ENCODE peak calls at places on chromosomes 5 and 9, in five cellular contexts. O is ELR; Q is activated effector memory CD4-positive, alpha-beta T cell treated with anti-CD3 and anti-CD28 coated beads, Interleukin-2, amount 50 U/mL, for 16 hours; S is AML-193; P is tibial artery. K is an unnamed sample.
A peak's percentile ranks its signal among the peaks of the same experiment; 100 is the strongest.

GRCh38 chr9:2567922-2568321 is 53.7 kb upstream of the VLDLR start:
- DNase-seq in O (no peak), Q (no peak), S (no peak), P (no peak), K (peak; percentile 50)

GRCh38 chr9:92980085-92980745 is 32.9 kb downstream of the FGD3 start:
- DNase-seq in O (peak; percentile 37), Q (peak; percentile 69), S (no peak), P (no peak), K (no peak)

GRCh38 chr5:5481206-5481605 is 58.7 kb downstream of the ICE1 start:
- DNase-seq in O (no peak), Q (no peak), S (no peak), P (no peak), K (no peak)

GRCh38 chr9:136791466-136792276 is 527 bp downstream of the TMEM141 start:
- DNase-seq in O (peak; percentile 49), Q (peak; percentile 89), S (peak; percentile 39), P (peak; percentile 40), K (no peak)

GRCh38 chr5:6732634-6733410 is 19.6 kb downstream of the TENT4A start:
- DNase-seq in O (peak; percentile 89), Q (no peak), S (no peak), P (no peak), K (no peak)

GRCh38 chr9:3971391-3972082 is 328.3 kb downstream of the GLIS3 start:
- DNase-seq in O (no peak), Q (no peak), S (peak; percentile 39), P (no peak), K (no peak)

GRCh38 chr5:7856855-7857254 is 5.9 kb upstream of the CFAP90 start:
- DNase-seq in O (peak; percentile 42), Q (peak; percentile 68), S (peak; percentile 34), P (no peak), K (no peak)

GRCh38 chr5:5165541-5166002 is 25.4 kb downstream of the ADAMTS16 start:
- DNase-seq in O (peak; percentile 75), Q (no peak), S (no peak), P (no peak), K (no peak)

GRCh38 chr9:91834740-91835139 is 115.3 kb downstream of the ROR2 start:
- DNase-seq in O (no peak), Q (no peak), S (no peak), P (no peak), K (no peak)

GRCh38 chr5:126355940-126356339 is 67.3 kb upstream of the GRAMD2B start:
- DNase-seq in O (no peak), Q (no peak), S (no peak), P (no peak), K (no peak)

GRCh38 chr5:108380531-108381021 is 1.3 kb downstream of the FBXL17 start:
- DNase-seq in O (peak; percentile 60), Q (peak; percentile 83), S (peak; percentile 6), P (peak; percentile 23), K (peak; percentile 4)

GRCh38 chr5:67211926-67212325 is 15.3 kb upstream of the CD180 start:
- DNase-seq in O (peak; percentile 83), Q (no peak), S (no peak), P (no peak), K (no peak)

GRCh38 chr5:53733853-53734252 is 173.4 kb downstream of the NDUFS4 start:
- DNase-seq in O (no peak), Q (no peak), S (no peak), P (no peak), K (no peak)

GRCh38 chr9:27549196-27549737 is 19.7 kb upstream of the MOB3B start:
- DNase-seq in O (no peak), Q (no peak), S (no peak), P (no peak), K (no peak)

GRCh38 chr5:76999451-76999850 is 30.8 kb upstream of the AGGF1 start:
- DNase-seq in O (peak; percentile 91), Q (no peak), S (peak; percentile 52), P (no peak), K (no peak)

GRCh38 chr5:73126381-73126780 is 6.0 kb downstream of the TMEM171 start:
- DNase-seq in O (no peak), Q (no peak), S (no peak), P (no peak), K (no peak)

GRCh38 chr5:34657550-34657921 is 1.4 kb downstream of the RAI14 start:
- DNase-seq in O (peak; percentile 64), Q (no peak), S (no peak), P (peak; percentile 26), K (no peak)

GRCh38 chr9:111481885-111482636 is 2.1 kb downstream of the ECPAS start:
- DNase-seq in O (peak; percentile 54), Q (no peak), S (peak; percentile 17), P (no peak), K (peak; percentile 57)

GRCh38 chr5:66582499-66582898 is 13.7 kb upstream of the MAST4 start:
- DNase-seq in O (peak; percentile 74), Q (no peak), S (no peak), P (no peak), K (no peak)

GRCh38 chr5:591746-592145 is 20.4 kb upstream of the CEP72 start:
- DNase-seq in O (no peak), Q (no peak), S (no peak), P (peak; percentile 15), K (no peak)

GRCh38 chr9:95316794-95317118 is 753 bp downstream of the FANCC start:
- DNase-seq in O (peak; percentile 90), Q (no peak), S (peak; percentile 28), P (peak; percentile 50), K (peak; percentile 12)

GRCh38 chr5:135705941-135706340 is 127.2 kb upstream of the CXCL14 start:
- DNase-seq in O (no peak), Q (no peak), S (no peak), P (no peak), K (no peak)

GRCh38 chr5:149485655-149486615 is 65.3 kb downstream of the CSNK1A1 start:
- DNase-seq in O (peak; percentile 100), Q (no peak), S (no peak), P (peak; percentile 91), K (peak; percentile 91)

GRCh38 chr5:158235159-158235547 is 376.2 kb upstream of the CLINT1 start:
- DNase-seq in O (no peak), Q (no peak), S (no peak), P (no peak), K (no peak)

GRCh38 chr5:40680741-40681350 is 1.1 kb downstream of the PTGER4 start:
- DNase-seq in O (peak; percentile 46), Q (peak; percentile 81), S (no peak), P (peak; percentile 35), K (no peak)

GRCh38 chr5:110625376-110625999 is 101.0 kb downstream of the TMEM232 start:
- DNase-seq in O (peak; percentile 69), Q (no peak), S (peak; percentile 59), P (no peak), K (no peak)

GRCh38 chr5:143569213-143569663 is 165.8 kb upstream of the NR3C1 start:
- DNase-seq in O (no peak), Q (no peak), S (no peak), P (no peak), K (no peak)

GRCh38 chr5:38465045-38465444 is 91.4 kb downstream of the LIFR start:
- DNase-seq in O (no peak), Q (no peak), S (no peak), P (no peak), K (peak; percentile 96)

GRCh38 chr5:4766101-4766500 is 374.0 kb upstream of the ADAMTS16 start:
- DNase-seq in O (no peak), Q (no peak), S (no peak), P (no peak), K (no peak)

GRCh38 chr5:53239301-53239990 is 129.9 kb upstream of the MOCS2 start:
- DNase-seq in O (no peak), Q (no peak), S (no peak), P (no peak), K (no peak)

GRCh38 chr5:148384389-148384756 is 615 bp downstream of the FBXO38 start:
- DNase-seq in O (peak; percentile 42), Q (no peak), S (no peak), P (no peak), K (no peak)

GRCh38 chr9:101536351-101536750 is 2.7 kb downstream of the RNF20 start:
- DNase-seq in O (peak; percentile 83), Q (no peak), S (no peak), P (no peak), K (no peak)

GRCh38 chr5:179526978-179527377 is 23.4 kb upstream of the RUFY1 start:
- DNase-seq in O (no peak), Q (no peak), S (peak; percentile 24), P (no peak), K (no peak)

GRCh38 chr9:131060902-131061630 is 35.3 kb upstream of the AIF1L start:
- DNase-seq in O (no peak), Q (no peak), S (no peak), P (no peak), K (no peak)

GRCh38 chr5:105101597-105101996 is 1539.0 kb upstream of the NUDT12 start:
- DNase-seq in O (peak; percentile 14), Q (no peak), S (no peak), P (no peak), K (no peak)

GRCh38 chr5:151150484-151151262 is 6.9 kb downstream of the ANXA6 start:
- DNase-seq in O (peak; percentile 20), Q (peak; percentile 88), S (peak; percentile 91), P (no peak), K (no peak)